ENCODE peak calls at places on chromosomes 4 and X, in nine cellular contexts. One of them, this sample, is unnamed.

GRCh38 chr4:168724960-168725359 is 228.1 kb downstream of the PALLD start:
- DNase-seq in neural progenitor cell: peak; percentile 40
- DNase-seq in Peyer's patch: no peak
- DNase-seq in cardiac muscle cell: no peak
- DNase-seq in upper lobe of right lung: no peak
- DNase-seq in adrenal gland: no peak
- DNase-seq in tibial artery: no peak
- DNase-seq in H9: no peak
- DNase-seq in left ventricle myocardium inferior: no peak
- DNase-seq in this sample: no peak

GRCh38 chr4:182862166-182862875 is 54.9 kb downstream of the DCTD start:
- DNase-seq in neural progenitor cell: peak; percentile 21
- DNase-seq in Peyer's patch: no peak
- DNase-seq in cardiac muscle cell: no peak
- DNase-seq in upper lobe of right lung: no peak
- DNase-seq in adrenal gland: no peak
- DNase-seq in tibial artery: no peak
- DNase-seq in H9: peak; percentile 73
- DNase-seq in left ventricle myocardium inferior: no peak
- DNase-seq in this sample: peak; percentile 55

GRCh38 chrX:152897216-152898144 is at the start of gene ZNF185:
- DNase-seq in neural progenitor cell: peak; percentile 89
- DNase-seq in Peyer's patch: no peak
- DNase-seq in cardiac muscle cell: peak; percentile 74
- DNase-seq in upper lobe of right lung: peak; percentile 87
- DNase-seq in adrenal gland: no peak
- DNase-seq in tibial artery: no peak
- DNase-seq in H9: peak; percentile 90
- DNase-seq in left ventricle myocardium inferior: no peak
- DNase-seq in this sample: peak; percentile 65

GRCh38 chr4:38696697-38697096 is 32.7 kb downstream of the KLF3 start:
- DNase-seq in neural progenitor cell: no peak
- DNase-seq in Peyer's patch: no peak
- DNase-seq in cardiac muscle cell: no peak
- DNase-seq in upper lobe of right lung: no peak
- DNase-seq in adrenal gland: no peak
- DNase-seq in tibial artery: no peak
- DNase-seq in H9: no peak
- DNase-seq in left ventricle myocardium inferior: no peak
- DNase-seq in this sample: no peak

GRCh38 chr4:16764622-16765021 is 133.8 kb downstream of the LDB2 start:
- DNase-seq in neural progenitor cell: peak; percentile 26
- DNase-seq in Peyer's patch: no peak
- DNase-seq in cardiac muscle cell: peak; percentile 20
- DNase-seq in upper lobe of right lung: no peak
- DNase-seq in adrenal gland: no peak
- DNase-seq in tibial artery: no peak
- DNase-seq in H9: peak; percentile 64
- DNase-seq in left ventricle myocardium inferior: no peak
- DNase-seq in this sample: no peak

GRCh38 chrX:102650903-102651241 is 411 bp upstream of the GPRASP1 start:
- DNase-seq in neural progenitor cell: no peak
- DNase-seq in Peyer's patch: no peak
- DNase-seq in cardiac muscle cell: no peak
- DNase-seq in upper lobe of right lung: no peak
- DNase-seq in adrenal gland: no peak
- DNase-seq in tibial artery: no peak
- DNase-seq in H9: no peak
- DNase-seq in left ventricle myocardium inferior: no peak
- DNase-seq in this sample: no peak

GRCh38 chrX:69116077-69116476 is 49.2 kb downstream of the PJA1 start:
- DNase-seq in neural progenitor cell: no peak
- DNase-seq in Peyer's patch: no peak
- DNase-seq in cardiac muscle cell: no peak
- DNase-seq in upper lobe of right lung: no peak
- DNase-seq in adrenal gland: no peak
- DNase-seq in tibial artery: no peak
- DNase-seq in H9: no peak
- DNase-seq in left ventricle myocardium inferior: no peak
- DNase-seq in this sample: no peak

GRCh38 chr4:140851032-140851636 is 94.9 kb upstream of the TBC1D9 start:
- DNase-seq in neural progenitor cell: peak; percentile 80
- DNase-seq in Peyer's patch: peak; percentile 50
- DNase-seq in cardiac muscle cell: peak; percentile 73
- DNase-seq in upper lobe of right lung: no peak
- DNase-seq in adrenal gland: peak; percentile 62
- DNase-seq in tibial artery: peak; percentile 30
- DNase-seq in H9: no peak
- DNase-seq in left ventricle myocardium inferior: no peak
- DNase-seq in this sample: no peak

GRCh38 chr4:1336079-1336478 is 10.9 kb upstream of the UVSSA start:
- DNase-seq in neural progenitor cell: no peak
- DNase-seq in Peyer's patch: no peak
- DNase-seq in cardiac muscle cell: no peak
- DNase-seq in upper lobe of right lung: no peak
- DNase-seq in adrenal gland: no peak
- DNase-seq in tibial artery: no peak
- DNase-seq in H9: no peak
- DNase-seq in left ventricle myocardium inferior: no peak
- DNase-seq in this sample: peak; percentile 27

GRCh38 chr4:1542516-1543320 is 136.5 kb upstream of the NKX1-1 start:
- DNase-seq in neural progenitor cell: no peak
- DNase-seq in Peyer's patch: no peak
- DNase-seq in cardiac muscle cell: no peak
- DNase-seq in upper lobe of right lung: no peak
- DNase-seq in adrenal gland: no peak
- DNase-seq in tibial artery: no peak
- DNase-seq in H9: no peak
- DNase-seq in left ventricle myocardium inferior: no peak
- DNase-seq in this sample: no peak

GRCh38 chr4:187993827-187994226 is 1.7 kb upstream of the ZFP42 start:
- DNase-seq in neural progenitor cell: peak; percentile 58
- DNase-seq in Peyer's patch: no peak
- DNase-seq in cardiac muscle cell: peak; percentile 12
- DNase-seq in upper lobe of right lung: no peak
- DNase-seq in adrenal gland: no peak
- DNase-seq in tibial artery: no peak
- DNase-seq in H9: peak; percentile 72
- DNase-seq in left ventricle myocardium inferior: no peak
- DNase-seq in this sample: no peak

GRCh38 chr4:11743236-11743635 is 314.5 kb upstream of the HS3ST1 start:
- DNase-seq in neural progenitor cell: no peak
- DNase-seq in Peyer's patch: no peak
- DNase-seq in cardiac muscle cell: no peak
- DNase-seq in upper lobe of right lung: no peak
- DNase-seq in adrenal gland: no peak
- DNase-seq in tibial artery: no peak
- DNase-seq in H9: no peak
- DNase-seq in left ventricle myocardium inferior: no peak
- DNase-seq in this sample: no peak

GRCh38 chr4:155944516-155944915 is 9.2 kb downstream of the CTSO start:
- DNase-seq in neural progenitor cell: peak; percentile 4
- DNase-seq in Peyer's patch: no peak
- DNase-seq in cardiac muscle cell: no peak
- DNase-seq in upper lobe of right lung: no peak
- DNase-seq in adrenal gland: no peak
- DNase-seq in tibial artery: no peak
- DNase-seq in H9: no peak
- DNase-seq in left ventricle myocardium inferior: no peak
- DNase-seq in this sample: no peak

GRCh38 chrX:27619975-27620374 is 29.8 kb downstream of the DCAF8L2 start:
- DNase-seq in neural progenitor cell: peak; percentile 21
- DNase-seq in Peyer's patch: no peak
- DNase-seq in cardiac muscle cell: peak; percentile 13
- DNase-seq in upper lobe of right lung: no peak
- DNase-seq in adrenal gland: no peak
- DNase-seq in tibial artery: no peak
- DNase-seq in H9: no peak
- DNase-seq in left ventricle myocardium inferior: no peak
- DNase-seq in this sample: no peak
- TF ChIP-seq CTCF in neural progenitor cell: peak; percentile 54
- TF ChIP-seq CTCF in Peyer's patch: peak; percentile 12
- TF ChIP-seq CTCF in cardiac muscle cell: peak; percentile 45
- TF ChIP-seq CTCF in upper lobe of right lung: peak; percentile 9
- TF ChIP-seq CTCF in adrenal gland: peak; percentile 13
- TF ChIP-seq CTCF in tibial artery: no peak
- TF ChIP-seq CTCF in H9: peak; percentile 68
- TF ChIP-seq CTCF in left ventricle myocardium inferior: peak; percentile 41
- TF ChIP-seq CTCF in this sample: no peak

GRCh38 chrX:134670241-134670811 is 12.1 kb upstream of the PLAC1 start:
- DNase-seq in neural progenitor cell: peak; percentile 3
- DNase-seq in Peyer's patch: no peak
- DNase-seq in cardiac muscle cell: no peak
- DNase-seq in upper lobe of right lung: peak; percentile 69
- DNase-seq in adrenal gland: no peak
- DNase-seq in tibial artery: no peak
- DNase-seq in H9: no peak
- DNase-seq in left ventricle myocardium inferior: no peak
- DNase-seq in this sample: no peak

GRCh38 chrX:134672101-134672500 is 13.8 kb upstream of the PLAC1 start:
- DNase-seq in neural progenitor cell: no peak
- DNase-seq in Peyer's patch: no peak
- DNase-seq in cardiac muscle cell: no peak
- DNase-seq in upper lobe of right lung: no peak
- DNase-seq in adrenal gland: no peak
- DNase-seq in tibial artery: no peak
- DNase-seq in H9: no peak
- DNase-seq in left ventricle myocardium inferior: no peak
- DNase-seq in this sample: no peak

GRCh38 chrX:134671207-134671750 is 13.0 kb upstream of the PLAC1 start:
- DNase-seq in neural progenitor cell: no peak
- DNase-seq in Peyer's patch: no peak
- DNase-seq in cardiac muscle cell: no peak
- DNase-seq in upper lobe of right lung: no peak
- DNase-seq in adrenal gland: no peak
- DNase-seq in tibial artery: no peak
- DNase-seq in H9: no peak
- DNase-seq in left ventricle myocardium inferior: no peak
- DNase-seq in this sample: no peak

GRCh38 chrX:134673123-134673522 is 14.9 kb upstream of the PLAC1 start:
- DNase-seq in neural progenitor cell: no peak
- DNase-seq in Peyer's patch: no peak
- DNase-seq in cardiac muscle cell: no peak
- DNase-seq in upper lobe of right lung: no peak
- DNase-seq in adrenal gland: no peak
- DNase-seq in tibial artery: no peak
- DNase-seq in H9: no peak
- DNase-seq in left ventricle myocardium inferior: no peak
- DNase-seq in this sample: no peak

GRCh38 chrX:134669378-134670098 is 11.3 kb upstream of the PLAC1 start:
- DNase-seq in neural progenitor cell: no peak
- DNase-seq in Peyer's patch: no peak
- DNase-seq in cardiac muscle cell: no peak
- DNase-seq in upper lobe of right lung: peak; percentile 43
- DNase-seq in adrenal gland: no peak
- DNase-seq in tibial artery: peak; percentile 20
- DNase-seq in H9: no peak
- DNase-seq in left ventricle myocardium inferior: peak; percentile 19
- DNase-seq in this sample: no peak
- H3K4me1 ChIP-seq in neural progenitor cell: no peaks in the 10 kb centered on the region
- H3K4me1 ChIP-seq in Peyer's patch: no peaks in the 10 kb centered on the region
- H3K4me1 ChIP-seq in cardiac muscle cell: no peaks in the 10 kb centered on the region
- H3K4me1 ChIP-seq in upper lobe of right lung: peaks cover 2% of the 10 kb centered on the region
- H3K4me1 ChIP-seq in adrenal gland: no peaks in the 10 kb centered on the region
- H3K4me1 ChIP-seq in tibial artery: no peaks in the 10 kb centered on the region
- H3K4me1 ChIP-seq in H9: peaks cover 5% of the 10 kb centered on the region
- H3K4me1 ChIP-seq in left ventricle myocardium inferior: no peaks in the 10 kb centered on the region
- H3K4me1 ChIP-seq in this sample: no peaks in the 10 kb centered on the region

GRCh38 chr4:142845293-142846070 is 619 bp downstream of the INPP4B start:
- DNase-seq in neural progenitor cell: peak; percentile 55
- DNase-seq in Peyer's patch: no peak
- DNase-seq in cardiac muscle cell: peak; percentile 54
- DNase-seq in upper lobe of right lung: peak; percentile 59
- DNase-seq in adrenal gland: peak; percentile 23
- DNase-seq in tibial artery: no peak
- DNase-seq in H9: peak; percentile 51
- DNase-seq in left ventricle myocardium inferior: peak; percentile 24
- DNase-seq in this sample: peak; percentile 73

GRCh38 chr4:142850478-142850877 is 4.4 kb upstream of the INPP4B start:
- DNase-seq in neural progenitor cell: peak; percentile 15
- DNase-seq in Peyer's patch: no peak
- DNase-seq in cardiac muscle cell: peak; percentile 12
- DNase-seq in upper lobe of right lung: no peak
- DNase-seq in adrenal gland: no peak
- DNase-seq in tibial artery: no peak
- DNase-seq in H9: no peak
- DNase-seq in left ventricle myocardium inferior: no peak
- DNase-seq in this sample: no peak

GRCh38 chr4:142844782-142845181 is 1.3 kb downstream of the INPP4B start:
- DNase-seq in neural progenitor cell: no peak
- DNase-seq in Peyer's patch: no peak
- DNase-seq in cardiac muscle cell: no peak
- DNase-seq in upper lobe of right lung: no peak
- DNase-seq in adrenal gland: no peak
- DNase-seq in tibial artery: no peak
- DNase-seq in H9: no peak
- DNase-seq in left ventricle myocardium inferior: no peak
- DNase-seq in this sample: no peak

GRCh38 chr4:142846729-142847606 is 867 bp upstream of the INPP4B start:
- DNase-seq in neural progenitor cell: peak; percentile 67
- DNase-seq in Peyer's patch: peak; percentile 17
- DNase-seq in cardiac muscle cell: peak; percentile 62
- DNase-seq in upper lobe of right lung: no peak
- DNase-seq in adrenal gland: peak; percentile 36
- DNase-seq in tibial artery: no peak
- DNase-seq in H9: peak; percentile 70
- DNase-seq in left ventricle myocardium inferior: peak; percentile 30
- DNase-seq in this sample: peak; percentile 71

DNA sequence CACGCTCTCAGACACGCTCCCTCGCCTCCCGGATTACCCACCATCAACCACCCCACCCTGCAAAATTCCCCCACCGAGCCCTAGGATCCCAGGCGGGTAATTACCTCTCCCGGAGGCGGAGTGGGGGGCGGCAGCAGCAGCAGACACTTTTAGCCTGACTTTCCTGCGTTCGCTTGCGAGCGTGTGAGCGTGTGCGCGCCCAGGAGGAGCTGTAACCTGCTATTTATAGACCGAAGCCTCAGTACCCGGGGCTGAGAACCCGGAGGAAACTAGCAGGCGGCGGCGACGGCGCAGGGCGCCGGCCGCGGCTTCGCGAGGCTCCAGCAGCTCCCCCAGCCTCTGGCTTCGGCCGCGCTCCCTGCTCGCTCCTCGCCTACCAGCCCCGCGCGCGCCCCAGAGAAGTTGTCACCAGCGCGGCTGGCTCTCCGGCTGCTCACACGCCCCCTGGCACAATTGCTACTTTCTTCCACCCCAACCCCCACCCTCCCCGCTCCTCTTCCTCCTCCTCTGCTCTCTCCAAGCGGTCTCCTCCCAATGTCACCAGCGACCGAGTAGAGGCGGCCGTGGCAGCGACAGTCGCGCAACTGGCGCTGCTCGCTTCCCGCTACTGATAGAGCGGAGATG is at the start of gene INPP4B:
- DNase-seq in neural progenitor cell: peak; percentile 72
- DNase-seq in Peyer's patch: no peak
- DNase-seq in cardiac muscle cell: peak; percentile 83
- DNase-seq in upper lobe of right lung: peak; percentile 69
- DNase-seq in adrenal gland: peak; percentile 54
- DNase-seq in tibial artery: peak; percentile 24
- DNase-seq in H9: peak; percentile 53
- DNase-seq in left ventricle myocardium inferior: peak; percentile 53
- DNase-seq in this sample: peak; percentile 76
- H3K27me3 ChIP-seq in neural progenitor cell: peaks cover 80% of the 10 kb centered on the region
- H3K27me3 ChIP-seq in Peyer's patch: no peaks in the 10 kb centered on the region
- H3K27me3 ChIP-seq in cardiac muscle cell: peaks cover 51% of the 10 kb centered on the region
- H3K27me3 ChIP-seq in upper lobe of right lung: peaks cover 21% of the 10 kb centered on the region
- H3K27me3 ChIP-seq in adrenal gland: no peaks in the 10 kb centered on the region
- H3K27me3 ChIP-seq in tibial artery: peaks cover 5% of the 10 kb centered on the region
- H3K27me3 ChIP-seq in H9: peaks cover 25% of the 10 kb centered on the region
- H3K27me3 ChIP-seq in left ventricle myocardium inferior: peaks cover 37% of the 10 kb centered on the region
- H3K27me3 ChIP-seq in this sample: peaks cover 16% of the 10 kb centered on the region

GRCh38 chr4:105196523-105197145 is 50.0 kb downstream of the TET2 start:
- DNase-seq in neural progenitor cell: no peak
- DNase-seq in Peyer's patch: no peak
- DNase-seq in cardiac muscle cell: peak; percentile 35
- DNase-seq in upper lobe of right lung: no peak
- DNase-seq in adrenal gland: no peak
- DNase-seq in tibial artery: no peak
- DNase-seq in H9: no peak
- DNase-seq in left ventricle myocardium inferior: no peak
- DNase-seq in this sample: no peak
- TF ChIP-seq CTCF in neural progenitor cell: peak; percentile 32
- TF ChIP-seq CTCF in Peyer's patch: peak; percentile 14
- TF ChIP-seq CTCF in cardiac muscle cell: peak; percentile 35
- TF ChIP-seq CTCF in upper lobe of right lung: peak; percentile 18
- TF ChIP-seq CTCF in adrenal gland: no peak
- TF ChIP-seq CTCF in tibial artery: no peak
- TF ChIP-seq CTCF in H9: peak; percentile 52
- TF ChIP-seq CTCF in left ventricle myocardium inferior: peak; percentile 44
- TF ChIP-seq CTCF in this sample: no peak